ENCODE peak calls at places on chromosomes 11 and 22, in ten cellular contexts. One of them, this sample, is unnamed.

GRCh38 chr11:70478194-70478890 is 80.0 kb downstream of the CTTN start:
- DNase-seq in bronchial epithelial cell: no peak
- DNase-seq in mammary epithelial cell: no peak
- DNase-seq in cardiac muscle cell: no peak
- DNase-seq in A549: no peak
- DNase-seq in endothelial cell of umbilical vein: no peak
- DNase-seq in Peyer's patch: no peak
- DNase-seq in left ventricle myocardium inferior: no peak
- DNase-seq in body of pancreas: no peak
- DNase-seq in fibroblast of the aortic adventitia: no peak
- DNase-seq in this sample: no peak

GRCh38 chr11:65471410-65471762 is 27.5 kb upstream of the MALAT1 start:
- DNase-seq in fibroblast of the aortic adventitia: peak; percentile 80
- DNase-seq in mammary epithelial cell: no peak
- DNase-seq in body of pancreas: peak; percentile 86
- DNase-seq in A549: peak; percentile 91
- DNase-seq in endothelial cell of umbilical vein: peak; percentile 83
- DNase-seq in left ventricle myocardium inferior: peak; percentile 80
- DNase-seq in Peyer's patch: peak; percentile 83
- DNase-seq in cardiac muscle cell: peak; percentile 87
- DNase-seq in bronchial epithelial cell: peak; percentile 52
- DNase-seq in this sample: peak; percentile 84

GRCh38 chr11:59706518-59707285 is 6.9 kb downstream of the OR10V1 start:
- DNase-seq in left ventricle myocardium inferior: no peak
- DNase-seq in bronchial epithelial cell: peak; percentile 97
- DNase-seq in mammary epithelial cell: peak; percentile 94
- DNase-seq in A549: peak; percentile 86
- DNase-seq in body of pancreas: peak; percentile 3
- DNase-seq in endothelial cell of umbilical vein: peak; percentile 95
- DNase-seq in Peyer's patch: peak; percentile 64
- DNase-seq in fibroblast of the aortic adventitia: peak; percentile 59
- DNase-seq in cardiac muscle cell: peak; percentile 76
- DNase-seq in this sample: peak; percentile 74

GRCh38 chr11:76284161-76284560 is 77.9 kb upstream of the WNT11 start:
- DNase-seq in fibroblast of the aortic adventitia: no peak
- DNase-seq in bronchial epithelial cell: no peak
- DNase-seq in left ventricle myocardium inferior: no peak
- DNase-seq in body of pancreas: no peak
- DNase-seq in Peyer's patch: no peak
- DNase-seq in endothelial cell of umbilical vein: no peak
- DNase-seq in A549: no peak
- DNase-seq in mammary epithelial cell: no peak
- DNase-seq in cardiac muscle cell: no peak
- DNase-seq in this sample: no peak

GRCh38 chr11:95524328-95525036 is 265.1 kb downstream of the FAM76B start:
- DNase-seq in Peyer's patch: no peak
- DNase-seq in body of pancreas: no peak
- DNase-seq in bronchial epithelial cell: no peak
- DNase-seq in cardiac muscle cell: no peak
- DNase-seq in endothelial cell of umbilical vein: no peak
- DNase-seq in fibroblast of the aortic adventitia: no peak
- DNase-seq in A549: no peak
- DNase-seq in left ventricle myocardium inferior: no peak
- DNase-seq in mammary epithelial cell: no peak
- DNase-seq in this sample: no peak

GRCh38 chr11:118911113-118911879 is 14.4 kb downstream of the BCL9L start:
- DNase-seq in body of pancreas: no peak
- DNase-seq in left ventricle myocardium inferior: no peak
- DNase-seq in A549: peak; percentile 78
- DNase-seq in cardiac muscle cell: peak; percentile 38
- DNase-seq in endothelial cell of umbilical vein: no peak
- DNase-seq in fibroblast of the aortic adventitia: peak; percentile 34
- DNase-seq in bronchial epithelial cell: peak; percentile 52
- DNase-seq in Peyer's patch: peak; percentile 70
- DNase-seq in mammary epithelial cell: peak; percentile 66
- DNase-seq in this sample: peak; percentile 50

GRCh38 chr11:14969922-14970323 is 2.2 kb downstream of the CALCA start:
- DNase-seq in A549: peak; percentile 50
- DNase-seq in body of pancreas: peak; percentile 35
- DNase-seq in endothelial cell of umbilical vein: peak; percentile 2
- DNase-seq in mammary epithelial cell: no peak
- DNase-seq in left ventricle myocardium inferior: peak; percentile 19
- DNase-seq in bronchial epithelial cell: peak; percentile 14
- DNase-seq in fibroblast of the aortic adventitia: peak; percentile 11
- DNase-seq in cardiac muscle cell: peak; percentile 33
- DNase-seq in Peyer's patch: no peak
- DNase-seq in this sample: no peak

GRCh38 chr11:64998690-64999431 is 2.1 kb upstream of the BATF2 start:
- DNase-seq in endothelial cell of umbilical vein: no peak
- DNase-seq in cardiac muscle cell: no peak
- DNase-seq in Peyer's patch: peak; percentile 81
- DNase-seq in A549: peak; percentile 68
- DNase-seq in fibroblast of the aortic adventitia: no peak
- DNase-seq in left ventricle myocardium inferior: no peak
- DNase-seq in body of pancreas: peak; percentile 68
- DNase-seq in bronchial epithelial cell: no peak
- DNase-seq in mammary epithelial cell: no peak
- DNase-seq in this sample: no peak

GRCh38 chr11:9069861-9070470 is 21.4 kb downstream of the SCUBE2 start:
- DNase-seq in endothelial cell of umbilical vein: no peak
- DNase-seq in Peyer's patch: no peak
- DNase-seq in fibroblast of the aortic adventitia: no peak
- DNase-seq in bronchial epithelial cell: no peak
- DNase-seq in mammary epithelial cell: no peak
- DNase-seq in body of pancreas: no peak
- DNase-seq in A549: no peak
- DNase-seq in cardiac muscle cell: no peak
- DNase-seq in left ventricle myocardium inferior: no peak
- DNase-seq in this sample: no peak

GRCh38 chr22:41048791-41049717 is 43.3 kb upstream of the EP300 start:
- DNase-seq in cardiac muscle cell: peak; percentile 92
- DNase-seq in endothelial cell of umbilical vein: peak; percentile 73
- DNase-seq in A549: no peak
- DNase-seq in bronchial epithelial cell: no peak
- DNase-seq in mammary epithelial cell: peak; percentile 28
- DNase-seq in body of pancreas: peak; percentile 62
- DNase-seq in left ventricle myocardium inferior: peak; percentile 77
- DNase-seq in Peyer's patch: peak; percentile 57
- DNase-seq in fibroblast of the aortic adventitia: peak; percentile 77
- DNase-seq in this sample: peak; percentile 78

GRCh38 chr22:49847751-49848689 is 5.6 kb upstream of the ZBED4 start:
- DNase-seq in fibroblast of the aortic adventitia: no peak
- DNase-seq in bronchial epithelial cell: no peak
- DNase-seq in endothelial cell of umbilical vein: no peak
- DNase-seq in A549: no peak
- DNase-seq in Peyer's patch: no peak
- DNase-seq in body of pancreas: peak; percentile 44
- DNase-seq in mammary epithelial cell: no peak
- DNase-seq in left ventricle myocardium inferior: peak; percentile 35
- DNase-seq in cardiac muscle cell: no peak
- DNase-seq in this sample: no peak
- H3K4me3 ChIP-seq in fibroblast of the aortic adventitia: peak overlapping the region; percentile 9
- H3K4me3 ChIP-seq in bronchial epithelial cell: peak overlapping the region; percentile 10
- H3K4me3 ChIP-seq in endothelial cell of umbilical vein: no peak overlapping the region
- H3K4me3 ChIP-seq in A549: peak overlapping the region; percentile 45
- H3K4me3 ChIP-seq in Peyer's patch: peak overlapping the region; percentile 16
- H3K4me3 ChIP-seq in body of pancreas: peak overlapping the region; percentile 40
- H3K4me3 ChIP-seq in mammary epithelial cell: peak overlapping the region; percentile 16
- H3K4me3 ChIP-seq in left ventricle myocardium inferior: peak overlapping the region; percentile 68
- H3K4me3 ChIP-seq in cardiac muscle cell: peak overlapping the region; percentile 33
- H3K4me3 ChIP-seq in this sample: no peak overlapping the region

DNA sequence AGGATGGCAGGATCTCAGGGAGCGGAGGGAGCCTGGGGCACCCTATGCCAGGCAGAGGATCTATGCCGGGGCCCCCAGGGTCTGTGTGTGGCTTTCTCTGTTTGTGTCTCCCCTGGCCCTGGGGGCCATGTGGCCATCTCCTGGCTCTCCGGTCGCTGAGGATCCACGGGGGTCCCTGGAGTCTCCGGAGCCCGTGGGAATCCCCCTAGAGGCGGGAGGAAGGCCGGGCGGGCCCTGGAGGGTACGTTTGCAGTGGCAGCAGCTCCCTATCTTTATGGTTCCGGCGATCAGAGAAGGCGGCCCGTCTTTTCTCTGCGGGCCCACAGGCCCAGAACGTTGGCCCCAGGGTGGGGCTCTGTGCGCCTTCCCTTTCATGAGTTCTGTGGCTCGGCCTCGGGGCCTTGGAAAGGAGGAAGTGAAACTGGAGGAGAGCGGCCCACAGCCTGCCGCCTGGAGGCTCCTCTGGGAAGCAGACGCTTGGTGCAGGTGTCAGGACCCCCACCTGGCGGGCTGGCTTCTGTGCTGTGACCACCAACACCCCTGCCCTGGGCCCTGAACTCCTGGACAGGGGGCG is 82.1 kb downstream of the KCNQ1 start:
- DNase-seq in bronchial epithelial cell: no peak
- DNase-seq in Peyer's patch: peak; percentile 92
- DNase-seq in endothelial cell of umbilical vein: no peak
- DNase-seq in A549: no peak
- DNase-seq in mammary epithelial cell: no peak
- DNase-seq in cardiac muscle cell: no peak
- DNase-seq in body of pancreas: peak; percentile 52
- DNase-seq in fibroblast of the aortic adventitia: no peak
- DNase-seq in left ventricle myocardium inferior: peak; percentile 37
- DNase-seq in this sample: no peak
- TF ChIP-seq CTCF in bronchial epithelial cell: peak; percentile 46
- TF ChIP-seq CTCF in Peyer's patch: peak; percentile 65
- TF ChIP-seq CTCF in endothelial cell of umbilical vein: no peak
- TF ChIP-seq CTCF in A549: no peak
- TF ChIP-seq CTCF in mammary epithelial cell: no peak
- TF ChIP-seq CTCF in cardiac muscle cell: no peak
- TF ChIP-seq CTCF in body of pancreas: peak; percentile 20
- TF ChIP-seq CTCF in fibroblast of the aortic adventitia: no peak
- TF ChIP-seq CTCF in left ventricle myocardium inferior: peak; percentile 12
- TF ChIP-seq CTCF in this sample: no peak

GRCh38 chr11:124760205-124760652 is 1.9 kb downstream of the ESAM start:
- DNase-seq in A549: no peak
- DNase-seq in endothelial cell of umbilical vein: peak; percentile 59
- DNase-seq in bronchial epithelial cell: no peak
- DNase-seq in cardiac muscle cell: no peak
- DNase-seq in body of pancreas: no peak
- DNase-seq in left ventricle myocardium inferior: peak; percentile 54
- DNase-seq in fibroblast of the aortic adventitia: no peak
- DNase-seq in mammary epithelial cell: no peak
- DNase-seq in Peyer's patch: no peak
- DNase-seq in this sample: no peak

GRCh38 chr11:124757320-124757719 is 4.8 kb downstream of the ESAM start:
- DNase-seq in left ventricle myocardium inferior: no peak
- DNase-seq in Peyer's patch: no peak
- DNase-seq in cardiac muscle cell: no peak
- DNase-seq in endothelial cell of umbilical vein: no peak
- DNase-seq in mammary epithelial cell: no peak
- DNase-seq in fibroblast of the aortic adventitia: no peak
- DNase-seq in body of pancreas: no peak
- DNase-seq in A549: no peak
- DNase-seq in bronchial epithelial cell: no peak
- DNase-seq in this sample: no peak

GRCh38 chr11:124759268-124760204 is 2.6 kb downstream of the ESAM start:
- DNase-seq in left ventricle myocardium inferior: peak; percentile 78
- DNase-seq in body of pancreas: no peak
- DNase-seq in mammary epithelial cell: no peak
- DNase-seq in fibroblast of the aortic adventitia: no peak
- DNase-seq in Peyer's patch: no peak
- DNase-seq in A549: no peak
- DNase-seq in endothelial cell of umbilical vein: peak; percentile 100
- DNase-seq in bronchial epithelial cell: no peak
- DNase-seq in cardiac muscle cell: peak; percentile 68
- DNase-seq in this sample: no peak

GRCh38 chr11:124756753-124757227 is 4.7 kb upstream of the VSIG2 start:
- DNase-seq in bronchial epithelial cell: no peak
- DNase-seq in mammary epithelial cell: no peak
- DNase-seq in endothelial cell of umbilical vein: no peak
- DNase-seq in left ventricle myocardium inferior: no peak
- DNase-seq in fibroblast of the aortic adventitia: no peak
- DNase-seq in A549: no peak
- DNase-seq in cardiac muscle cell: no peak
- DNase-seq in Peyer's patch: no peak
- DNase-seq in body of pancreas: no peak
- DNase-seq in this sample: no peak

DNA sequence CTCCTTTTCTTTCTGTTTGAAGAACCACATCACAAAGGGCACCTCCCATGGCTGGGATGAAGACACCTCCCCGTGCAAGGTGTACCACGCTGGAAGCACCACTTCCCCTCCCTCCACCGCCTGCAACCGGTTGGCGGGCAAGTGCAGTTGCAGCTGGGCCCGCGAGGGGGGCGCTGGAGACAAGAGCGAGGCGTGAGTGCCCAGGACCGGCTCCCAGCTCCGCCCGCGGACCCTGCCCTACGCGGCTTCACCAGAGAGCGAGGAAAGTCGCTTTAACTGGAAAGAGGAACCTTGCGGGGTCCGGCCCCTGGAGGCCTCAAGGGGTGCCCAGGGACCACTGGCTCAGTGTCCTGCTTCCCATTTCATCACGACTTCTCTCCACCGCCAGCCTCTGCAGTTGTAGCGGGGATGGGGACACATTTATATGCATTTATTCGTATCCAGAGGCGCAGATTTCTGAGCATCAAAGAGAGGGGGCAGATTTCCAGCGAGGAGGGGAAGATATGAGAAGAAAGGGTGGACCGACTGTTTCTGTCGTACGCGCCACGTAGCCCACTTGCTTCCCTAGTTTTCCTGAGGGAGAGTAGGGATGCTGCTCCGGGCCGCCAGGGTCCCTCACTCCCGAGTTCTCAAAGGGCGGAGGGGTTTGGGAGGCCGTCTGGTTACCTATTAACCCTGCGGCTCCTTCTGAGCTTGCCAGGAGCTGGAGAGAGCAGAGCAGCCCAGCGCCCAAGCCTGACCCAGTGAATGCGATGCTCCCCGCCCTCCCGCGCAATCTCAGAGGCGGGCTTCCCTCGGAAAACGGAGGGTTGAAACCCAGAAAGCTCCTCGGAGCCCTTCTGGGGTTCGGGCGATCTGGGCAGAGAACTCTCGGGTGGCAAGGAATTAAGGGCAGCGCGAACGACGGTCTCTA is 3.5 kb downstream of the ESAM start:
- DNase-seq in endothelial cell of umbilical vein: peak; percentile 81
- DNase-seq in body of pancreas: peak; percentile 79
- DNase-seq in fibroblast of the aortic adventitia: peak; percentile 52
- DNase-seq in bronchial epithelial cell: peak; percentile 41
- DNase-seq in mammary epithelial cell: peak; percentile 45
- DNase-seq in cardiac muscle cell: peak; percentile 73
- DNase-seq in left ventricle myocardium inferior: peak; percentile 78
- DNase-seq in Peyer's patch: peak; percentile 92
- DNase-seq in A549: peak; percentile 81
- DNase-seq in this sample: peak; percentile 44
- H3K4me3 ChIP-seq in endothelial cell of umbilical vein: peak overlapping the region; percentile 65
- H3K4me3 ChIP-seq in body of pancreas: no peak overlapping the region
- H3K4me3 ChIP-seq in fibroblast of the aortic adventitia: peak overlapping the region; percentile 56
- H3K4me3 ChIP-seq in bronchial epithelial cell: no peak overlapping the region
- H3K4me3 ChIP-seq in mammary epithelial cell: peak overlapping the region; percentile 22
- H3K4me3 ChIP-seq in cardiac muscle cell: peak overlapping the region; percentile 21
- H3K4me3 ChIP-seq in left ventricle myocardium inferior: peak overlapping the region; percentile 82
- H3K4me3 ChIP-seq in Peyer's patch: no peak overlapping the region
- H3K4me3 ChIP-seq in A549: peak overlapping the region; percentile 52
- H3K4me3 ChIP-seq in this sample: peak overlapping the region; percentile 45

DNA sequence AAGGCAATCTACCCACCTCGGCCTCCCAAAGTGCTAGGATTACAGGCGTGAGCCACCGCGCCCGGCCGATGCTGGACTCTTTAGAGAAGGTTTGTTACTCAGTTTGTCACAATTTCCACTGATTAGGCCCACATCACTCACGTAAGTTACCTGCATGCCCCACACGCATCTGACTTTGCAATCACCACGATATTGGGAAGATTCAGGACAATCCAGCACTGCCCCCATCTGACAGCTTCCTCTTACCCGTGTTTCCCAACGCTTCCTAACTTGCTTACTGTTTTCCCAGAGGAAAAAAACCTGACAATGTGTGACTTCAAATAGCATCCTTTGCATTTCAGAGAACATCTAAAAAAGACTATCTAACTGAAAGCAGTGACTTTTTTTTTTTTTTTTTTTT is 21.8 kb upstream of the EIF3M start:
- DNase-seq in body of pancreas: no peak
- DNase-seq in cardiac muscle cell: no peak
- DNase-seq in left ventricle myocardium inferior: no peak
- DNase-seq in A549: no peak
- DNase-seq in fibroblast of the aortic adventitia: no peak
- DNase-seq in mammary epithelial cell: no peak
- DNase-seq in endothelial cell of umbilical vein: no peak
- DNase-seq in Peyer's patch: no peak
- DNase-seq in bronchial epithelial cell: no peak
- DNase-seq in this sample: no peak
- TF ChIP-seq CTCF in body of pancreas: no peak
- TF ChIP-seq CTCF in cardiac muscle cell: no peak
- TF ChIP-seq CTCF in left ventricle myocardium inferior: peak; percentile 34
- TF ChIP-seq CTCF in A549: no peak
- TF ChIP-seq CTCF in fibroblast of the aortic adventitia: no peak
- TF ChIP-seq CTCF in mammary epithelial cell: no peak
- TF ChIP-seq CTCF in endothelial cell of umbilical vein: no peak
- TF ChIP-seq CTCF in Peyer's patch: no peak
- TF ChIP-seq CTCF in bronchial epithelial cell: no peak
- TF ChIP-seq CTCF in this sample: no peak

This sample was measured in AG10803.